ENCODE peak calls at places on chromosomes 7 and 10, in four cellular contexts. M is fibroblast of the aortic adventitia, I is lung, S is nephron progenitor cell. O is an unnamed sample.

GRCh38 chr10:15244635-15245197 is 76.2 kb upstream of the NMT2 start:
- DNase-seq in M (no peak), I (no peak), S (no peak), O (no peak)

GRCh38 chr10:88877298-88877697 is 2.7 kb upstream of the STAMBPL1 start:
- DNase-seq in M (no peak), I (no peak), S (no peak), O (no peak)

GRCh38 chr7:127251458-127252379 is 1.0 kb downstream of the GRM8 start:
- DNase-seq in M (no peak), I (no peak), S (peak), O (no peak)

GRCh38 chr7:70434376-70434775 is 697.6 kb upstream of the GALNT17 start:
- DNase-seq in M (no peak), I (no peak), S (no peak), O (no peak)

GRCh38 chr7:148838905-148839304 is 45.2 kb downstream of the EZH2 start:
- DNase-seq in M (no peak), I (no peak), S (no peak), O (no peak)

GRCh38 chr7:56256108-56256507 is 139.9 kb upstream of the NUPR2 start:
- DNase-seq in M (no peak), I (no peak), S (no peak), O (no peak)

GRCh38 chr10:31315453-31315852 is 3.6 kb upstream of the ZEB1 start:
- DNase-seq in M (peak), I (no peak), S (no peak), O (peak)

GRCh38 chr10:117502421-117503169 is 40.0 kb upstream of the EMX2 start:
- DNase-seq in M (no peak), I (no peak), S (no peak), O (no peak)

GRCh38 chr7:149202831-149203231 is 7.5 kb downstream of the ZNF282 start:
- DNase-seq in M (peak), I (peak), S (no peak), O (no peak)

GRCh38 chr10:3987142-3987974 is 202.3 kb upstream of the KLF6 start:
- DNase-seq in M (peak), I (no peak), S (no peak), O (no peak)

GRCh38 chr7:47982610-47983009 is 3.2 kb upstream of the HUS1 start:
- DNase-seq in M (no peak), I (no peak), S (no peak), O (no peak)
- TF ChIP-seq CTCF in M (no peak), I (no peak), S (no peak), O (no peak)

DNA sequence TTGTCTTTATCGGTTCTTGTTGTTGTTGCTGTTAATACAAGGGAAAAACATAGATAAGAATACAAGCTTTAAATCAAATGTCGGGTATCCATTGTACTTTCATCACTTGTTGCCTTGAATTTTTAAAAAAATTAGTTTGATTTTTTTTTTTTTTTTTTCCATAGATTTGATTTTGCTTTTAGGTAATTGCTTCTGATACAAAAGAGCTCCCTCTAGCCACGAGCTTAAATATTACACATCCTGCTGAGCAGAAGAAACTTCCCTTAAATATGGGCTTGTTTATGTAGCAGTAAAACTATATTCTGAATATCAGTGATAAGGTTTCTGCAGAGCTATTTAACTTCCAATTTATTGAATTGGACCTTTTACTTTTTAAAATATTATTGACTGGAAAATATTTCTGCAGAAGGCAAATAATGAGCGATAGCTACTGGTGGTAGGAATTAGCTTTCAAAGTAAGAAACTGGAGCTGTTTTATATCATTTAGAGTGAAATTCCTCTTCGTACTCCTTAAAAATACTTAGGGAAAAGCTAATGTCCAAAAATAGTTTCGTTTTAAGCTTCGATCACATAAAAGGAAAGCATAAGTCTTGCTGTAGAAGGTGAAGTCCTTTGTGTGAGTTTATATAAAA is 216.9 kb downstream of the POLR1F start:
- DNase-seq in M (peak), I (no peak), S (no peak), O (peak)
- TF ChIP-seq CTCF in M (peak), I (no peak), S (peak), O (peak)

DNA sequence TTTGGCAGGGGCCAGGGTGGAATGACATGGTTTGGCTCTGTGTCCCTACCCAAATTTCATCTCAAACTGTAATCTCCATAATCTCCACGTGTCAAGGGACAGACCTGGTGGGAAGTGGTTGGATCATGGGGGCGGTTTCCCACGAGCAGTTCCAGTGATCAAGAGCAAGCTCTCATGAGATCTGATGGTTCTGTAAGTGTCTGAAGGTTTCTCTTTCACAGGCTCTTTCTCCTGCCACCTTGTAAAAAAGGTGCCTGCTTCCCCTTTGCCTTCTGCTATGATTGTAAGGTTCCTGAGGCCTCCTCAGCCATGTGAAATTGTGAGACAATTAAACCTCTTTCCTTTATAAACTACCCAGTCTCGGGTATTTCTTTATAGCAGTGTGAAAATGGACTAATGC is 188.3 kb downstream of the CHCHD3 start:
- DNase-seq in M (no peak), I (no peak), S (no peak), O (no peak)
- TF ChIP-seq CTCF in M (no peak), I (no peak), S (no peak), O (no peak)

GRCh38 chr7:28940741-28941385 is 17.3 kb downstream of the TRIL start:
- DNase-seq in M (no peak), I (no peak), S (no peak), O (no peak)
- TF ChIP-seq CTCF in M (no peak), I (no peak), S (no peak), O (no peak)

GRCh38 chr7:99521399-99521798 is 16.9 kb downstream of the ZKSCAN5 start:
- DNase-seq in M (no peak), I (no peak), S (no peak), O (no peak)

GRCh38 chr7:99531354-99531765 is 20.6 kb downstream of the FAM200A start:
- DNase-seq in M (no peak), I (no peak), S (no peak), O (peak)

GRCh38 chr7:99525713-99526440 is 21.4 kb downstream of the ZKSCAN5 start:
- DNase-seq in M (no peak), I (no peak), S (no peak), O (peak)
- TF ChIP-seq CTCF in M (no peak), I (peak), S (no peak), O (peak)

O was measured in choroid plexus epithelial cell.